ENCODE peak calls at places on chromosomes 2 and 18, in seven cellular contexts. One of them, this sample, is unnamed.
A peak's percentile ranks its signal among the peaks of the same experiment; 100 is the strongest.

GRCh38 chr2:31075393-31075792 is 62.8 kb downstream of the GALNT14 start:
- DNase-seq in NCI-H1694 treated with DMSO at 0.1 percent for 48 hours: no peak
- DNase-seq in H54: no peak
- DNase-seq in NCI-H748 treated with DMSO at 0.1 percent for 48 hours: no peak
- DNase-seq in endothelial cell: no peak
- DNase-seq in B cell: no peak
- DNase-seq in heart left ventricle: no peak
- DNase-seq in this sample: peak; percentile 32

GRCh38 chr18:621181-621580 is 24.4 kb downstream of the CLUL1 start:
- DNase-seq in NCI-H1694 treated with DMSO at 0.1 percent for 48 hours: no peak
- DNase-seq in H54: peak; percentile 42
- DNase-seq in NCI-H748 treated with DMSO at 0.1 percent for 48 hours: no peak
- DNase-seq in endothelial cell: no peak
- DNase-seq in B cell: no peak
- DNase-seq in heart left ventricle: no peak
- DNase-seq in this sample: no peak

GRCh38 chr2:177429688-177430325 is 37.2 kb downstream of the AGPS start:
- DNase-seq in NCI-H1694 treated with DMSO at 0.1 percent for 48 hours: no peak
- DNase-seq in H54: peak; percentile 9
- DNase-seq in NCI-H748 treated with DMSO at 0.1 percent for 48 hours: no peak
- DNase-seq in endothelial cell: no peak
- DNase-seq in B cell: no peak
- DNase-seq in heart left ventricle: no peak
- DNase-seq in this sample: no peak

GRCh38 chr2:61534926-61535325 is 3.2 kb downstream of the XPO1 start:
- DNase-seq in NCI-H1694 treated with DMSO at 0.1 percent for 48 hours: no peak
- DNase-seq in H54: no peak
- DNase-seq in NCI-H748 treated with DMSO at 0.1 percent for 48 hours: no peak
- DNase-seq in endothelial cell: no peak
- DNase-seq in B cell: no peak
- DNase-seq in heart left ventricle: no peak
- DNase-seq in this sample: no peak

GRCh38 chr2:151560289-151560688 is 150.6 kb downstream of the RIF1 start:
- DNase-seq in NCI-H1694 treated with DMSO at 0.1 percent for 48 hours: no peak
- DNase-seq in H54: no peak
- DNase-seq in NCI-H748 treated with DMSO at 0.1 percent for 48 hours: no peak
- DNase-seq in endothelial cell: no peak
- DNase-seq in B cell: no peak
- DNase-seq in heart left ventricle: peak; percentile 43
- DNase-seq in this sample: peak; percentile 93

GRCh38 chr2:151175857-151176256 is 85.8 kb downstream of the RBM43 start:
- DNase-seq in NCI-H1694 treated with DMSO at 0.1 percent for 48 hours: no peak
- DNase-seq in H54: no peak
- DNase-seq in NCI-H748 treated with DMSO at 0.1 percent for 48 hours: no peak
- DNase-seq in endothelial cell: no peak
- DNase-seq in B cell: no peak
- DNase-seq in heart left ventricle: no peak
- DNase-seq in this sample: no peak

GRCh38 chr18:74064510-74064909 is 83.1 kb downstream of the FBXO15 start:
- DNase-seq in NCI-H1694 treated with DMSO at 0.1 percent for 48 hours: no peak
- DNase-seq in H54: no peak
- DNase-seq in NCI-H748 treated with DMSO at 0.1 percent for 48 hours: no peak
- DNase-seq in endothelial cell: no peak
- DNase-seq in B cell: peak; percentile 64
- DNase-seq in heart left ventricle: no peak
- DNase-seq in this sample: no peak

GRCh38 chr2:178761759-178762371 is 45.4 kb downstream of the TTN start:
- DNase-seq in NCI-H1694 treated with DMSO at 0.1 percent for 48 hours: peak; percentile 49
- DNase-seq in H54: no peak
- DNase-seq in NCI-H748 treated with DMSO at 0.1 percent for 48 hours: peak; percentile 42
- DNase-seq in endothelial cell: peak; percentile 28
- DNase-seq in B cell: no peak
- DNase-seq in heart left ventricle: no peak
- DNase-seq in this sample: no peak

GRCh38 chr2:158381978-158382377 is 74.6 kb downstream of the CCDC148 start:
- DNase-seq in NCI-H1694 treated with DMSO at 0.1 percent for 48 hours: no peak
- DNase-seq in H54: no peak
- DNase-seq in NCI-H748 treated with DMSO at 0.1 percent for 48 hours: no peak
- DNase-seq in endothelial cell: no peak
- DNase-seq in B cell: no peak
- DNase-seq in heart left ventricle: no peak
- DNase-seq in this sample: no peak

GRCh38 chr2:145325485-145325884 is 805.6 kb upstream of the ZEB2 start:
- DNase-seq in NCI-H1694 treated with DMSO at 0.1 percent for 48 hours: no peak
- DNase-seq in H54: no peak
- DNase-seq in NCI-H748 treated with DMSO at 0.1 percent for 48 hours: no peak
- DNase-seq in endothelial cell: no peak
- DNase-seq in B cell: no peak
- DNase-seq in heart left ventricle: no peak
- DNase-seq in this sample: no peak

GRCh38 chr2:47267389-47268086 is 112.4 kb upstream of the STPG4 start:
- DNase-seq in NCI-H1694 treated with DMSO at 0.1 percent for 48 hours: no peak
- DNase-seq in H54: no peak
- DNase-seq in NCI-H748 treated with DMSO at 0.1 percent for 48 hours: no peak
- DNase-seq in endothelial cell: no peak
- DNase-seq in B cell: no peak
- DNase-seq in heart left ventricle: no peak
- DNase-seq in this sample: peak; percentile 83

GRCh38 chr2:159922563-159922962 is 124.6 kb upstream of the CD302 start:
- DNase-seq in NCI-H1694 treated with DMSO at 0.1 percent for 48 hours: no peak
- DNase-seq in H54: no peak
- DNase-seq in NCI-H748 treated with DMSO at 0.1 percent for 48 hours: no peak
- DNase-seq in endothelial cell: no peak
- DNase-seq in B cell: no peak
- DNase-seq in heart left ventricle: no peak
- DNase-seq in this sample: no peak

GRCh38 chr18:51196811-51197660 is 445 bp downstream of the MEX3C start:
- DNase-seq in NCI-H1694 treated with DMSO at 0.1 percent for 48 hours: no peak
- DNase-seq in H54: no peak
- DNase-seq in NCI-H748 treated with DMSO at 0.1 percent for 48 hours: peak; percentile 28
- DNase-seq in endothelial cell: peak; percentile 52
- DNase-seq in B cell: no peak
- DNase-seq in heart left ventricle: peak; percentile 71
- DNase-seq in this sample: peak; percentile 73

GRCh38 chr2:101030866-101031554 is 28.9 kb downstream of the RPL31 start:
- DNase-seq in NCI-H1694 treated with DMSO at 0.1 percent for 48 hours: no peak
- DNase-seq in H54: no peak
- DNase-seq in NCI-H748 treated with DMSO at 0.1 percent for 48 hours: no peak
- DNase-seq in endothelial cell: no peak
- DNase-seq in B cell: no peak
- DNase-seq in heart left ventricle: no peak
- DNase-seq in this sample: no peak

GRCh38 chr2:151063271-151063670 is 198.4 kb downstream of the RBM43 start:
- DNase-seq in NCI-H1694 treated with DMSO at 0.1 percent for 48 hours: no peak
- DNase-seq in H54: no peak
- DNase-seq in NCI-H748 treated with DMSO at 0.1 percent for 48 hours: peak; percentile 67
- DNase-seq in endothelial cell: no peak
- DNase-seq in B cell: no peak
- DNase-seq in heart left ventricle: no peak
- DNase-seq in this sample: peak; percentile 79

GRCh38 chr2:127577973-127578372 is 42.5 kb downstream of the MYO7B start:
- DNase-seq in NCI-H1694 treated with DMSO at 0.1 percent for 48 hours: no peak
- DNase-seq in H54: no peak
- DNase-seq in NCI-H748 treated with DMSO at 0.1 percent for 48 hours: no peak
- DNase-seq in endothelial cell: no peak
- DNase-seq in B cell: peak; percentile 59
- DNase-seq in heart left ventricle: no peak
- DNase-seq in this sample: no peak

GRCh38 chr2:102520009-102520408 is 47.0 kb downstream of the SLC9A4 start:
- DNase-seq in NCI-H1694 treated with DMSO at 0.1 percent for 48 hours: peak; percentile 2
- DNase-seq in H54: peak; percentile 19
- DNase-seq in NCI-H748 treated with DMSO at 0.1 percent for 48 hours: no peak
- DNase-seq in endothelial cell: peak; percentile 36
- DNase-seq in B cell: no peak
- DNase-seq in heart left ventricle: no peak
- DNase-seq in this sample: no peak

GRCh38 chr2:204967199-204967995 is 422.1 kb downstream of the PARD3B start:
- DNase-seq in NCI-H1694 treated with DMSO at 0.1 percent for 48 hours: no peak
- DNase-seq in H54: no peak
- DNase-seq in NCI-H748 treated with DMSO at 0.1 percent for 48 hours: no peak
- DNase-seq in endothelial cell: no peak
- DNase-seq in B cell: no peak
- DNase-seq in heart left ventricle: no peak
- DNase-seq in this sample: no peak

GRCh38 chr2:25821225-25822056 is 56.8 kb downstream of the ASXL2 start:
- DNase-seq in NCI-H1694 treated with DMSO at 0.1 percent for 48 hours: no peak
- DNase-seq in H54: no peak
- DNase-seq in NCI-H748 treated with DMSO at 0.1 percent for 48 hours: no peak
- DNase-seq in endothelial cell: no peak
- DNase-seq in B cell: no peak
- DNase-seq in heart left ventricle: no peak
- DNase-seq in this sample: no peak

This sample was measured in islet precursor cell.